ENCODE peak calls at places on chromosomes 5 and 9, in ten cellular contexts. One of them, this sample, is unnamed.
A peak's percentile ranks its signal among the peaks of the same experiment; 100 is the strongest.

GRCh38 chr5:55440188-55440646 is 94.5 kb downstream of the PLPP1 start:
- DNase-seq in PC-3: no peak
- DNase-seq in hippocampal formation: no peak
- DNase-seq in activated T-cell treated with anti-CD3 and anti-CD28 coated beads for 1 hour: no peak
- DNase-seq in left cardiac atrium: no peak
- DNase-seq in SW 1271: no peak
- DNase-seq in stimulated activated CD8-positive, alpha-beta memory T cell treated with anti-CD3 and anti-CD28 coated beads, Interleukin-2, amount 100 ng/mL, for 48 hours: no peak
- DNase-seq in T-helper 9 cell: no peak
- DNase-seq in CD8-positive, alpha-beta T cell: no peak
- DNase-seq in stomach: no peak
- DNase-seq in this sample: no peak

GRCh38 chr5:115616492-115616891 is 9.3 kb downstream of the TMED7 start:
- DNase-seq in PC-3: no peak
- DNase-seq in hippocampal formation: no peak
- DNase-seq in activated T-cell treated with anti-CD3 and anti-CD28 coated beads for 1 hour: no peak
- DNase-seq in left cardiac atrium: no peak
- DNase-seq in SW 1271: no peak
- DNase-seq in stimulated activated CD8-positive, alpha-beta memory T cell treated with anti-CD3 and anti-CD28 coated beads, Interleukin-2, amount 100 ng/mL, for 48 hours: no peak
- DNase-seq in T-helper 9 cell: no peak
- DNase-seq in CD8-positive, alpha-beta T cell: no peak
- DNase-seq in stomach: no peak
- DNase-seq in this sample: no peak

GRCh38 chr5:1281038-1281882 is 13.6 kb downstream of the TERT start:
- DNase-seq in PC-3: no peak
- DNase-seq in hippocampal formation: no peak
- DNase-seq in activated T-cell treated with anti-CD3 and anti-CD28 coated beads for 1 hour: no peak
- DNase-seq in left cardiac atrium: no peak
- DNase-seq in SW 1271: no peak
- DNase-seq in stimulated activated CD8-positive, alpha-beta memory T cell treated with anti-CD3 and anti-CD28 coated beads, Interleukin-2, amount 100 ng/mL, for 48 hours: no peak
- DNase-seq in T-helper 9 cell: no peak
- DNase-seq in CD8-positive, alpha-beta T cell: no peak
- DNase-seq in stomach: no peak
- DNase-seq in this sample: no peak

GRCh38 chr9:4836676-4837075 is 43.9 kb downstream of the RCL1 start:
- DNase-seq in PC-3: no peak
- DNase-seq in hippocampal formation: no peak
- DNase-seq in activated T-cell treated with anti-CD3 and anti-CD28 coated beads for 1 hour: no peak
- DNase-seq in left cardiac atrium: no peak
- DNase-seq in SW 1271: no peak
- DNase-seq in stimulated activated CD8-positive, alpha-beta memory T cell treated with anti-CD3 and anti-CD28 coated beads, Interleukin-2, amount 100 ng/mL, for 48 hours: no peak
- DNase-seq in T-helper 9 cell: no peak
- DNase-seq in CD8-positive, alpha-beta T cell: no peak
- DNase-seq in stomach: no peak
- DNase-seq in this sample: no peak

GRCh38 chr5:124956471-124957029 is 210.1 kb upstream of the ZNF608 start:
- DNase-seq in PC-3: no peak
- DNase-seq in hippocampal formation: peak; percentile 14
- DNase-seq in activated T-cell treated with anti-CD3 and anti-CD28 coated beads for 1 hour: no peak
- DNase-seq in left cardiac atrium: no peak
- DNase-seq in SW 1271: no peak
- DNase-seq in stimulated activated CD8-positive, alpha-beta memory T cell treated with anti-CD3 and anti-CD28 coated beads, Interleukin-2, amount 100 ng/mL, for 48 hours: no peak
- DNase-seq in T-helper 9 cell: no peak
- DNase-seq in CD8-positive, alpha-beta T cell: no peak
- DNase-seq in stomach: no peak
- DNase-seq in this sample: no peak

GRCh38 chr9:135711411-135711810 is 9.4 kb downstream of the KCNT1 start:
- DNase-seq in PC-3: no peak
- DNase-seq in hippocampal formation: no peak
- DNase-seq in activated T-cell treated with anti-CD3 and anti-CD28 coated beads for 1 hour: no peak
- DNase-seq in left cardiac atrium: no peak
- DNase-seq in SW 1271: no peak
- DNase-seq in stimulated activated CD8-positive, alpha-beta memory T cell treated with anti-CD3 and anti-CD28 coated beads, Interleukin-2, amount 100 ng/mL, for 48 hours: no peak
- DNase-seq in T-helper 9 cell: no peak
- DNase-seq in CD8-positive, alpha-beta T cell: no peak
- DNase-seq in stomach: no peak
- DNase-seq in this sample: no peak

GRCh38 chr5:72611111-72611724 is 104.0 kb upstream of the ZNF366 start:
- DNase-seq in PC-3: peak; percentile 69
- DNase-seq in hippocampal formation: peak; percentile 87
- DNase-seq in activated T-cell treated with anti-CD3 and anti-CD28 coated beads for 1 hour: peak; percentile 23
- DNase-seq in left cardiac atrium: peak; percentile 82
- DNase-seq in SW 1271: no peak
- DNase-seq in stimulated activated CD8-positive, alpha-beta memory T cell treated with anti-CD3 and anti-CD28 coated beads, Interleukin-2, amount 100 ng/mL, for 48 hours: peak; percentile 25
- DNase-seq in T-helper 9 cell: peak; percentile 23
- DNase-seq in CD8-positive, alpha-beta T cell: peak; percentile 31
- DNase-seq in stomach: peak; percentile 76
- DNase-seq in this sample: peak; percentile 30

GRCh38 chr5:180799194-180799593 is 3.4 kb downstream of the MGAT1 start:
- DNase-seq in PC-3: peak; percentile 49
- DNase-seq in hippocampal formation: no peak
- DNase-seq in activated T-cell treated with anti-CD3 and anti-CD28 coated beads for 1 hour: no peak
- DNase-seq in left cardiac atrium: no peak
- DNase-seq in SW 1271: no peak
- DNase-seq in stimulated activated CD8-positive, alpha-beta memory T cell treated with anti-CD3 and anti-CD28 coated beads, Interleukin-2, amount 100 ng/mL, for 48 hours: no peak
- DNase-seq in T-helper 9 cell: peak; percentile 19
- DNase-seq in CD8-positive, alpha-beta T cell: no peak
- DNase-seq in stomach: peak; percentile 58
- DNase-seq in this sample: no peak

GRCh38 chr9:5510360-5510931 is at the start of gene PDCD1LG2:
- DNase-seq in PC-3: peak; percentile 69
- DNase-seq in hippocampal formation: no peak
- DNase-seq in activated T-cell treated with anti-CD3 and anti-CD28 coated beads for 1 hour: no peak
- DNase-seq in left cardiac atrium: no peak
- DNase-seq in SW 1271: no peak
- DNase-seq in stimulated activated CD8-positive, alpha-beta memory T cell treated with anti-CD3 and anti-CD28 coated beads, Interleukin-2, amount 100 ng/mL, for 48 hours: peak; percentile 58
- DNase-seq in T-helper 9 cell: no peak
- DNase-seq in CD8-positive, alpha-beta T cell: no peak
- DNase-seq in stomach: no peak
- DNase-seq in this sample: no peak

GRCh38 chr5:55546991-55547390 is 12.2 kb upstream of the PLPP1 start:
- DNase-seq in PC-3: peak; percentile 21
- DNase-seq in hippocampal formation: no peak
- DNase-seq in activated T-cell treated with anti-CD3 and anti-CD28 coated beads for 1 hour: no peak
- DNase-seq in left cardiac atrium: no peak
- DNase-seq in SW 1271: no peak
- DNase-seq in stimulated activated CD8-positive, alpha-beta memory T cell treated with anti-CD3 and anti-CD28 coated beads, Interleukin-2, amount 100 ng/mL, for 48 hours: no peak
- DNase-seq in T-helper 9 cell: no peak
- DNase-seq in CD8-positive, alpha-beta T cell: no peak
- DNase-seq in stomach: no peak
- DNase-seq in this sample: no peak

GRCh38 chr9:127309715-127310114 is 45.1 kb downstream of the GARNL3 start:
- DNase-seq in PC-3: no peak
- DNase-seq in hippocampal formation: no peak
- DNase-seq in activated T-cell treated with anti-CD3 and anti-CD28 coated beads for 1 hour: no peak
- DNase-seq in left cardiac atrium: no peak
- DNase-seq in SW 1271: no peak
- DNase-seq in stimulated activated CD8-positive, alpha-beta memory T cell treated with anti-CD3 and anti-CD28 coated beads, Interleukin-2, amount 100 ng/mL, for 48 hours: no peak
- DNase-seq in T-helper 9 cell: no peak
- DNase-seq in CD8-positive, alpha-beta T cell: no peak
- DNase-seq in stomach: no peak
- DNase-seq in this sample: no peak

GRCh38 chr5:1936413-1936812 is 53.7 kb upstream of the IRX4 start:
- DNase-seq in PC-3: peak; percentile 81
- DNase-seq in hippocampal formation: no peak
- DNase-seq in activated T-cell treated with anti-CD3 and anti-CD28 coated beads for 1 hour: no peak
- DNase-seq in left cardiac atrium: no peak
- DNase-seq in SW 1271: no peak
- DNase-seq in stimulated activated CD8-positive, alpha-beta memory T cell treated with anti-CD3 and anti-CD28 coated beads, Interleukin-2, amount 100 ng/mL, for 48 hours: no peak
- DNase-seq in T-helper 9 cell: no peak
- DNase-seq in CD8-positive, alpha-beta T cell: no peak
- DNase-seq in stomach: no peak
- DNase-seq in this sample: no peak

GRCh38 chr5:92309336-92309991 is 926.3 kb upstream of the ARRDC3 start:
- DNase-seq in PC-3: peak; percentile 61
- DNase-seq in hippocampal formation: no peak
- DNase-seq in activated T-cell treated with anti-CD3 and anti-CD28 coated beads for 1 hour: no peak
- DNase-seq in left cardiac atrium: no peak
- DNase-seq in SW 1271: peak; percentile 5
- DNase-seq in stimulated activated CD8-positive, alpha-beta memory T cell treated with anti-CD3 and anti-CD28 coated beads, Interleukin-2, amount 100 ng/mL, for 48 hours: no peak
- DNase-seq in T-helper 9 cell: no peak
- DNase-seq in CD8-positive, alpha-beta T cell: no peak
- DNase-seq in stomach: no peak
- DNase-seq in this sample: no peak

GRCh38 chr5:149466457-149466972 is 84.7 kb downstream of the CSNK1A1 start:
- DNase-seq in PC-3: peak; percentile 66
- DNase-seq in hippocampal formation: no peak
- DNase-seq in activated T-cell treated with anti-CD3 and anti-CD28 coated beads for 1 hour: no peak
- DNase-seq in left cardiac atrium: peak; percentile 57
- DNase-seq in SW 1271: no peak
- DNase-seq in stimulated activated CD8-positive, alpha-beta memory T cell treated with anti-CD3 and anti-CD28 coated beads, Interleukin-2, amount 100 ng/mL, for 48 hours: peak; percentile 3
- DNase-seq in T-helper 9 cell: no peak
- DNase-seq in CD8-positive, alpha-beta T cell: no peak
- DNase-seq in stomach: no peak
- DNase-seq in this sample: no peak

GRCh38 chr5:109589983-109590382 is 99.7 kb upstream of the MAN2A1 start:
- DNase-seq in PC-3: peak; percentile 1
- DNase-seq in hippocampal formation: no peak
- DNase-seq in activated T-cell treated with anti-CD3 and anti-CD28 coated beads for 1 hour: no peak
- DNase-seq in left cardiac atrium: no peak
- DNase-seq in SW 1271: no peak
- DNase-seq in stimulated activated CD8-positive, alpha-beta memory T cell treated with anti-CD3 and anti-CD28 coated beads, Interleukin-2, amount 100 ng/mL, for 48 hours: no peak
- DNase-seq in T-helper 9 cell: no peak
- DNase-seq in CD8-positive, alpha-beta T cell: no peak
- DNase-seq in stomach: no peak
- DNase-seq in this sample: no peak

GRCh38 chr9:20216438-20216837 is 405.9 kb downstream of the MLLT3 start:
- DNase-seq in PC-3: no peak
- DNase-seq in hippocampal formation: no peak
- DNase-seq in activated T-cell treated with anti-CD3 and anti-CD28 coated beads for 1 hour: no peak
- DNase-seq in left cardiac atrium: no peak
- DNase-seq in SW 1271: no peak
- DNase-seq in stimulated activated CD8-positive, alpha-beta memory T cell treated with anti-CD3 and anti-CD28 coated beads, Interleukin-2, amount 100 ng/mL, for 48 hours: no peak
- DNase-seq in T-helper 9 cell: no peak
- DNase-seq in CD8-positive, alpha-beta T cell: no peak
- DNase-seq in stomach: no peak
- DNase-seq in this sample: no peak

GRCh38 chr5:175335691-175336090 is 108.3 kb downstream of the DRD1 start:
- DNase-seq in PC-3: no peak
- DNase-seq in hippocampal formation: no peak
- DNase-seq in activated T-cell treated with anti-CD3 and anti-CD28 coated beads for 1 hour: no peak
- DNase-seq in left cardiac atrium: no peak
- DNase-seq in SW 1271: no peak
- DNase-seq in stimulated activated CD8-positive, alpha-beta memory T cell treated with anti-CD3 and anti-CD28 coated beads, Interleukin-2, amount 100 ng/mL, for 48 hours: no peak
- DNase-seq in T-helper 9 cell: no peak
- DNase-seq in CD8-positive, alpha-beta T cell: no peak
- DNase-seq in stomach: no peak
- DNase-seq in this sample: no peak

GRCh38 chr5:37308796-37309195 is 59.6 kb upstream of the CPLANE1 start:
- DNase-seq in PC-3: no peak
- DNase-seq in hippocampal formation: no peak
- DNase-seq in activated T-cell treated with anti-CD3 and anti-CD28 coated beads for 1 hour: no peak
- DNase-seq in left cardiac atrium: no peak
- DNase-seq in SW 1271: no peak
- DNase-seq in stimulated activated CD8-positive, alpha-beta memory T cell treated with anti-CD3 and anti-CD28 coated beads, Interleukin-2, amount 100 ng/mL, for 48 hours: no peak
- DNase-seq in T-helper 9 cell: no peak
- DNase-seq in CD8-positive, alpha-beta T cell: no peak
- DNase-seq in stomach: no peak
- DNase-seq in this sample: no peak

GRCh38 chr9:33287087-33287490 is 3.2 kb upstream of the NFX1 start:
- DNase-seq in PC-3: peak; percentile 76
- DNase-seq in hippocampal formation: peak; percentile 27
- DNase-seq in activated T-cell treated with anti-CD3 and anti-CD28 coated beads for 1 hour: peak; percentile 19
- DNase-seq in left cardiac atrium: no peak
- DNase-seq in SW 1271: no peak
- DNase-seq in stimulated activated CD8-positive, alpha-beta memory T cell treated with anti-CD3 and anti-CD28 coated beads, Interleukin-2, amount 100 ng/mL, for 48 hours: no peak
- DNase-seq in T-helper 9 cell: no peak
- DNase-seq in CD8-positive, alpha-beta T cell: peak; percentile 63
- DNase-seq in stomach: peak; percentile 55
- DNase-seq in this sample: peak; percentile 68

GRCh38 chr5:179806250-179807045 is at the start of gene MGAT4B:
- DNase-seq in PC-3: peak; percentile 74
- DNase-seq in hippocampal formation: peak; percentile 70
- DNase-seq in activated T-cell treated with anti-CD3 and anti-CD28 coated beads for 1 hour: no peak
- DNase-seq in left cardiac atrium: peak; percentile 82
- DNase-seq in SW 1271: no peak
- DNase-seq in stimulated activated CD8-positive, alpha-beta memory T cell treated with anti-CD3 and anti-CD28 coated beads, Interleukin-2, amount 100 ng/mL, for 48 hours: no peak
- DNase-seq in T-helper 9 cell: no peak
- DNase-seq in CD8-positive, alpha-beta T cell: peak; percentile 55
- DNase-seq in stomach: peak; percentile 87
- DNase-seq in this sample: peak; percentile 73

GRCh38 chr5:126718246-126718868 is 58.6 kb upstream of the LMNB1 start:
- DNase-seq in PC-3: no peak
- DNase-seq in hippocampal formation: no peak
- DNase-seq in activated T-cell treated with anti-CD3 and anti-CD28 coated beads for 1 hour: no peak
- DNase-seq in left cardiac atrium: no peak
- DNase-seq in SW 1271: no peak
- DNase-seq in stimulated activated CD8-positive, alpha-beta memory T cell treated with anti-CD3 and anti-CD28 coated beads, Interleukin-2, amount 100 ng/mL, for 48 hours: no peak
- DNase-seq in T-helper 9 cell: no peak
- DNase-seq in CD8-positive, alpha-beta T cell: no peak
- DNase-seq in stomach: no peak
- DNase-seq in this sample: no peak

GRCh38 chr5:82387041-82387818 is 109.1 kb upstream of the RPS23 start:
- DNase-seq in PC-3: peak; percentile 93
- DNase-seq in hippocampal formation: no peak
- DNase-seq in activated T-cell treated with anti-CD3 and anti-CD28 coated beads for 1 hour: no peak
- DNase-seq in left cardiac atrium: peak; percentile 52
- DNase-seq in SW 1271: no peak
- DNase-seq in stimulated activated CD8-positive, alpha-beta memory T cell treated with anti-CD3 and anti-CD28 coated beads, Interleukin-2, amount 100 ng/mL, for 48 hours: no peak
- DNase-seq in T-helper 9 cell: no peak
- DNase-seq in CD8-positive, alpha-beta T cell: no peak
- DNase-seq in stomach: no peak
- DNase-seq in this sample: no peak